ENCODE peak calls at places on chromosomes 13 and 19, in four cellular contexts. Y is AG10803, S is choroid plexus epithelial cell, C is PC-9. L is an unnamed sample.

GRCh38 chr19:4816388-4817165 is 14.9 kb downstream of the TICAM1 start:
- DNase-seq in C (no peak), Y (no peak), S (no peak), L (no peak)

GRCh38 chr13:97364031-97364430 is 69.9 kb upstream of the RAP2A start:
- DNase-seq in Y (no peak), S (no peak), C (no peak), L (no peak)

GRCh38 chr13:95411641-95412040 is 110.4 kb upstream of the ABCC4 start:
- DNase-seq in Y (peak), C (peak), S (no peak), L (no peak)

GRCh38 chr13:102555914-102556553 is 40.8 kb upstream of the TPP2 start:
- DNase-seq in S (peak), C (no peak), Y (peak), L (peak)

GRCh38 chr19:18972301-18972831 is 31.3 kb upstream of the HOMER3 start:
- DNase-seq in S (peak), C (no peak), Y (peak), L (no peak)

GRCh38 chr19:46495789-46496099 is at the start of gene PNMA8B:
- DNase-seq in Y (peak), S (peak), C (no peak), L (peak)

GRCh38 chr13:40377783-40378182 is 288.7 kb downstream of the FOXO1 start:
- DNase-seq in S (peak), Y (peak), C (no peak), L (no peak)

GRCh38 chr19:16200038-16200775 is 2.5 kb downstream of the AP1M1 start:
- DNase-seq in C (no peak), S (peak), Y (peak), L (no peak)

GRCh38 chr13:22061806-22062391 is 391.0 kb downstream of the FGF9 start:
- DNase-seq in C (no peak), S (no peak), Y (no peak), L (peak)

GRCh38 chr19:14814982-14815381 is 20.0 kb downstream of the OR7A5 start:
- DNase-seq in S (no peak), Y (no peak), C (no peak), L (no peak)

GRCh38 chr19:48121066-48121465 is 10.4 kb upstream of the PLA2G4C start:
- DNase-seq in S (no peak), Y (no peak), C (no peak), L (no peak)

GRCh38 chr13:109095126-109095525 is 465.7 kb downstream of the MYO16 start:
- DNase-seq in C (no peak), Y (no peak), S (no peak), L (no peak)

GRCh38 chr13:28485097-28485496 is 9.8 kb downstream of the FLT1 start:
- DNase-seq in C (no peak), S (no peak), Y (no peak), L (no peak)

GRCh38 chr13:106381083-106381482 is 154.4 kb downstream of the EFNB2 start:
- DNase-seq in Y (no peak), S (peak), C (no peak), L (no peak)

GRCh38 chr13:90792335-90792734 is 555.2 kb upstream of the MIR17HG start:
- DNase-seq in S (no peak), Y (no peak), C (no peak), L (no peak)

GRCh38 chr19:58406818-58407657 is 1.4 kb upstream of the ZNF584 start:
- DNase-seq in Y (no peak), S (peak), C (no peak), L (no peak)

GRCh38 chr13:87677334-87678234 is 6.4 kb downstream of the SLITRK5 start:
- DNase-seq in C (no peak), S (no peak), Y (no peak), L (peak)

GRCh38 chr13:73513751-73514150 is 454.9 kb downstream of the KLF5 start:
- DNase-seq in Y (no peak), C (no peak), S (no peak), L (no peak)

GRCh38 chr19:45442927-45443461 is 19.3 kb upstream of the ERCC1 start:
- DNase-seq in C (no peak), Y (peak), S (peak), L (no peak)

GRCh38 chr13:51066091-51066831 is 44.8 kb downstream of the C13orf42 start:
- DNase-seq in Y (no peak), C (no peak), S (peak), L (no peak)

GRCh38 chr13:79658333-79658975 is 177.5 kb downstream of the NDFIP2 start:
- DNase-seq in S (no peak), Y (no peak), C (no peak), L (no peak)

GRCh38 chr13:85013006-85013405 is 786.2 kb downstream of the SLITRK6 start:
- DNase-seq in Y (no peak), S (no peak), C (no peak), L (no peak)

GRCh38 chr19:48836089-48837017 is at the start of gene HSD17B14:
- DNase-seq in C (peak), S (peak), Y (peak), L (no peak)

GRCh38 chr13:110616103-110617101 is 1.1 kb downstream of the NAXD start:
- DNase-seq in S (peak), Y (peak), C (peak), L (peak)

GRCh38 chr13:30142502-30143211 is 164.7 kb downstream of the KATNAL1 start:
- DNase-seq in S (peak), C (peak), Y (peak), L (no peak)

GRCh38 chr13:37656247-37656940 is 57.8 kb upstream of the POSTN start:
- DNase-seq in S (peak), C (peak), Y (peak), L (no peak)

GRCh38 chr19:47035127-47035494 is 13.3 kb downstream of the TMEM160 start:
- DNase-seq in S (peak), Y (no peak), C (no peak), L (peak)

GRCh38 chr13:51643114-51643881 is 59.0 kb downstream of the WDFY2 start:
- DNase-seq in S (peak), C (peak), Y (peak), L (no peak)

DNA sequence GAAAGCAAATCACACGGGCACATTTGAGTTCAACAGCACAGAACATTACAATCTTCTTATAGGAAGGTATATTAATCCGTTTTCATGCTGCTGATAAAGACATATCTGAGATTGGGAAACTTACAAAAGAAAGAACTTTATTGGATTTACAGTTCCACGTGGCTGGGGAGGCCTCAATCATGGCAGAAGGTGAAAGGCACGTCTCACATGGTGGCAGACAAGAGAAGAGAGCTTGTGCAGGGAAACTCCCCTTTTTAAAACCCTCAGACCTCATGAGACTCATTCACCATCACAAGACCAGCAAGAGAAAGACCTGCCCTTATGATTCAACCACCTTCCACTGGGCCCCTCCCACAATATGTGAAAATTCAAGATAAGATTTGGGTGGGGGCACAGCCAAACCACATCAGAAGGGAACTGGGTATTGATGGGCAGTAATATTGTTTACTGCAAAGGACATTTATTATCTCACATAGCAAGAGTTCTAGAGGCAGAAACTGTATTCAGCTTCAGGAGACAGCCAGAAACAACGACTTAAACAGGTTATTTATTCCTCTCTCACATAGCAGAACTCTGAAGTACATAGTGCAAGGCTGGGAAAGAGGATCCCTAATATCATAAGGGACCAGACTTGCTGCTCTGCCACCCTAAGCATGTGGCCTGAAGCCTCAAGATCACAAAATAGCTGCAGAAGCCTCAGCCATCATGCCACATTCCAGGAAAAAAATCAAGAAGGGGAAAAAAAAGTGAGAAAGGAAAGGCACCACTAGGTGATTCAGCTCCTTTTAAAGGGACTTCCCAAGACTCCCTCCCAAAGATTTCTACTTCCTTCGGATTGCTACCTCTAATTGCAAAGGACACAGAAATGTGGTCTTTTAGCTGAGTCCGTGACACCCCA is 23.1 kb downstream of the FXYD5 start:
- DNase-seq in Y (no peak), S (no peak), C (no peak), L (no peak)
- H3K4me3 ChIP-seq in Y (no peak), S (no peak), C (no peak), L (no peak)

GRCh38 chr19:12695997-12696365 is 450 bp downstream of the FBXW9 start:
- DNase-seq in S (no peak), C (no peak), Y (no peak), L (no peak)

GRCh38 chr19:12696366-12697335 is at the start of gene FBXW9:
- DNase-seq in C (peak), Y (peak), S (peak), L (peak)

GRCh38 chr19:12694641-12695040 is 1.8 kb downstream of the FBXW9 start:
- DNase-seq in Y (no peak), C (no peak), S (no peak), L (no peak)

GRCh38 chr19:12695090-12695489 is 1.3 kb downstream of the FBXW9 start:
- DNase-seq in S (no peak), C (no peak), Y (no peak), L (no peak)

GRCh38 chr19:12695514-12695913 is 917 bp downstream of the FBXW9 start:
- DNase-seq in C (no peak), S (no peak), Y (no peak), L (no peak)
- H3K4me3 ChIP-seq in C (peak), S (peak), Y (peak), L (peak)

GRCh38 chr19:31516756-31517155 is 167.5 kb upstream of the TSHZ3 start:
- DNase-seq in Y (no peak), S (no peak), C (no peak), L (no peak)

GRCh38 chr19:31519216-31519615 is 170.0 kb upstream of the TSHZ3 start:
- DNase-seq in Y (no peak), S (no peak), C (no peak), L (no peak)

GRCh38 chr19:31517466-31518180 is 168.4 kb upstream of the TSHZ3 start:
- DNase-seq in S (no peak), Y (no peak), C (no peak), L (no peak)

GRCh38 chr19:31518626-31519025 is 169.4 kb upstream of the TSHZ3 start:
- DNase-seq in S (no peak), Y (no peak), C (no peak), L (no peak)

GRCh38 chr19:31518216-31518615 is 169.0 kb upstream of the TSHZ3 start:
- DNase-seq in S (no peak), C (no peak), Y (no peak), L (no peak)
- H3K4me3 ChIP-seq in S (no peak), C (no peak), Y (no peak), L (no peak)

DNA sequence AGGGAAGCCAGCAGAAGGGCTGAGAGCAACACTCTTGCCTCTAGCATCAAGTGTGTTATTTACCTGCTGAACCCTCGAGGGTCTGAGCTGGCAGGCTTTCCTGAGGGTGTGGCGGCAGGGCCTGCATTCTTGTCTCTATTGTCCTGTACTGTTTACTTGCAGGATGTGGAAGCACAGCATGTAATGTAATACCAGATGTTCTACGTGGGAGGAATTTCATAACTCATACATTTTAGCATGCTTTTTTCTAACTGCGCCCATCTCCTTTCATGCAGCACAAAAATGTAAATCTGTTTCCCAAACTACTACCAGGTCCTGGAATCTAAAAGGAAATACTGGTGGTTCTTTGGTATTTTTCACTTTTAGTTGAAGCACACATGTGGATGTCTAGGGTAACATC is 153.1 kb downstream of the RGCC start:
- DNase-seq in S (peak), Y (peak), C (peak), L (no peak)
- H3K4me3 ChIP-seq in S (no peak), Y (no peak), C (no peak), L (no peak)

GRCh38 chr13:75761373-75761772 is 125.2 kb downstream of the LMO7 start:
- DNase-seq in S (peak), Y (no peak), C (no peak), L (no peak)
- H3K4me3 ChIP-seq in S (peak), Y (peak), C (peak), L (no peak)

L was measured in Jurkat, Clone E6-1.